ENCODE peak calls at places on chromosome 1, in eight cellular contexts. F is H1, B is NB4, E is A549, X is K562, I is SK-N-SH, D is HCT116, Q is GM12878. W is an unnamed sample.
A peak's percentile ranks its signal among the peaks of the same experiment; 100 is the strongest.

GRCh38 chr1:179095377-179095776 is 13.5 kb downstream of the TOR3A start:
- DNase-seq in F (no peak), E (no peak), B (no peak), I (no peak), D (no peak), X (no peak), Q (no peak), W (no peak)

GRCh38 chr1:1337793-1338147 is 6.7 kb downstream of the TAS1R3 start:
- DNase-seq in F (peak; percentile 87), E (no peak), Q (no peak), B (no peak), X (peak; percentile 56), I (peak; percentile 91), D (peak; percentile 32), W (peak; percentile 80)

GRCh38 chr1:26861286-26861701 is 1.7 kb upstream of the SFN start:
- DNase-seq in Q (no peak), D (peak; percentile 54), F (no peak), E (peak; percentile 46), I (no peak), B (peak; percentile 20), X (peak; percentile 31), W (no peak)

GRCh38 chr1:155983191-155984023 is 5.1 kb upstream of the ARHGEF2 start:
- DNase-seq in Q (no peak), F (peak; percentile 54), D (peak; percentile 77), I (no peak), E (no peak), B (no peak), X (peak; percentile 65), W (no peak)

GRCh38 chr1:101187287-101187686 is 49.5 kb upstream of the S1PR1 start:
- DNase-seq in D (no peak), B (no peak), Q (no peak), F (no peak), X (no peak), I (no peak), E (no peak), W (no peak)

GRCh38 chr1:238343869-238344268 is 453.1 kb upstream of the ZP4 start:
- DNase-seq in Q (no peak), F (no peak), I (no peak), B (no peak), X (no peak), E (no peak), D (no peak), W (no peak)

GRCh38 chr1:229848762-229849677 is 218.0 kb upstream of the GALNT2 start:
- DNase-seq in I (peak; percentile 48), D (peak; percentile 39), X (peak; percentile 58), F (no peak), Q (no peak), B (peak; percentile 44), E (peak; percentile 48), W (no peak)

GRCh38 chr1:167111853-167112455 is 18.1 kb downstream of the STYXL2 start:
- DNase-seq in E (no peak), X (no peak), I (no peak), Q (no peak), B (no peak), F (no peak), D (no peak), W (no peak)

GRCh38 chr1:95233737-95234493 is at the start of gene RWDD3:
- DNase-seq in D (peak; percentile 65), I (peak; percentile 97), X (peak; percentile 94), B (peak; percentile 89), Q (peak; percentile 53), F (peak; percentile 96), E (peak; percentile 65), W (peak; percentile 91)

GRCh38 chr1:182707116-182707515 is 22.7 kb upstream of the RGS8 start:
- DNase-seq in E (no peak), X (no peak), D (no peak), B (no peak), I (no peak), F (no peak), Q (no peak), W (no peak)

GRCh38 chr1:204123376-204123775 is 28.5 kb downstream of the ETNK2 start:
- DNase-seq in I (peak; percentile 57), E (no peak), D (no peak), Q (no peak), B (peak; percentile 29), X (peak; percentile 37), F (peak; percentile 85), W (peak; percentile 71)

GRCh38 chr1:221839321-221839720 is 97.4 kb upstream of the DUSP10 start:
- DNase-seq in I (no peak), D (no peak), B (no peak), E (no peak), X (no peak), Q (peak; percentile 44), F (no peak), W (no peak)

GRCh38 chr1:153649137-153649866 is 9.2 kb upstream of the SNAPIN start:
- DNase-seq in D (no peak), X (peak; percentile 71), I (no peak), Q (no peak), B (no peak), E (no peak), F (no peak), W (no peak)

GRCh38 chr1:113830039-113830438 is 17.8 kb upstream of the RSBN1 start:
- DNase-seq in D (no peak), E (no peak), Q (no peak), X (no peak), I (no peak), B (no peak), F (no peak), W (no peak)

GRCh38 chr1:36835696-36836095 is 198.6 kb downstream of the GRIK3 start:
- DNase-seq in I (no peak), D (no peak), E (no peak), F (no peak), B (no peak), Q (no peak), X (no peak), W (no peak)

GRCh38 chr1:16207318-16208269 is 4.9 kb downstream of the ARHGEF19 start:
- DNase-seq in F (peak; percentile 63), E (no peak), D (no peak), I (no peak), Q (no peak), B (no peak), X (peak; percentile 52), W (peak; percentile 43)

GRCh38 chr1:54283997-54284385 is 84.0 kb downstream of the MRPL37 start:
- DNase-seq in I (no peak), E (no peak), D (no peak), F (no peak), X (no peak), Q (no peak), B (no peak), W (no peak)

GRCh38 chr1:248111157-248111556 is 16.2 kb downstream of the OR2L13 start:
- DNase-seq in E (no peak), D (no peak), I (no peak), F (no peak), B (no peak), Q (no peak), X (no peak), W (no peak)

GRCh38 chr1:193473932-193474331 is 287.5 kb upstream of the B3GALT2 start:
- DNase-seq in E (no peak), B (no peak), F (no peak), X (no peak), I (no peak), Q (no peak), D (no peak), W (no peak)

GRCh38 chr1:193472838-193473398 is 286.5 kb upstream of the B3GALT2 start:
- DNase-seq in E (no peak), F (no peak), X (no peak), D (no peak), I (no peak), B (no peak), Q (no peak), W (no peak)

GRCh38 chr1:193476748-193477147 is 290.3 kb upstream of the B3GALT2 start:
- DNase-seq in Q (no peak), D (no peak), F (no peak), E (no peak), I (no peak), B (no peak), X (no peak), W (no peak)

GRCh38 chr1:193472430-193472829 is 286.0 kb upstream of the B3GALT2 start:
- DNase-seq in X (no peak), D (no peak), E (no peak), F (no peak), B (no peak), I (no peak), Q (no peak), W (no peak)

GRCh38 chr1:193471981-193472380 is 285.6 kb upstream of the B3GALT2 start:
- DNase-seq in D (no peak), I (no peak), Q (no peak), F (no peak), X (no peak), B (no peak), E (no peak), W (no peak)
- TF ChIP-seq CTCF in D (no peak), I (no peak), Q (no peak), F (no peak), X (no peak), B (no peak), E (no peak), W (no peak)

GRCh38 chr1:12246584-12246983 is 16.8 kb downstream of the VPS13D start:
- DNase-seq in X (no peak), D (no peak), E (no peak), I (no peak), Q (no peak), B (no peak), F (no peak), W (no peak)
- TF ChIP-seq MAX in X (no peak), D (no peak), E (no peak), I (no peak), Q (no peak), B (no peak), F (no peak), W (no peak)

DNA sequence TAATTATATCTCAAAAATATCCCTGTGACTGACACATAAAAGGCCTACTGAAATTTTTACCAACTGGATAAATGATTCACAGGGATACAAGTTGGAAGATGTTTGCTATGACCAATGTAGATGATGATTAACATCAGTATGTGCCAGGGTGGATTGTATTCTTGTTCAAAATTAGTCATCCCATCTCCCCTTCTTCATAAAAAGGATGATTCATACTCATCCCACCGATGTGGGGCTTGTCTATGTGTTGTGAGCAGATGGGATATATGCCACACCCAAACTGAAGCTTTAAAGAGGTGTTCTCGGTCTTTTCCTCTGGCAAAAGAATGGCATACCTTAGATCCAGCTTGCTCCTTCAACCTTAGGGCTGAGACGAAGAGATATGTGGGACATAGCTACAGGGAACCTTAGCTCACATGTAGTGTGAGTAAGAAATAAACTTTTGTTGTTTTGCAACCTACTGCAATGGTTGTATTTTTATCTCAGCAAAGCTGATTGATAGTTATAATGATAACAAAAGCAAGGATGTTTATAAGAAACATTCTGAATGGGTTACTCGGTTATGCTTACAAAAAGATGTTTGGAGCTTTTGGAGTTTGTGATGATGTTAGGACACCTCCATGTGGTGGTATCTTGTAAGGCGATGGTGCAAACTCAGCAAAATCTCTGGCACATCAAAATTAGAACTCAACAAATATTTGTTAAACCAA is 29.4 kb downstream of the SPATA17 start:
- DNase-seq in E (peak; percentile 71), I (peak; percentile 18), B (peak; percentile 7), Q (no peak), X (no peak), F (no peak), D (peak; percentile 62), W (no peak)
- TF ChIP-seq CTCF in E (peak; percentile 60), I (peak; percentile 62), B (no peak), Q (peak; percentile 58), X (no peak), F (peak; percentile 51), D (peak; percentile 16), W (no peak)

DNA sequence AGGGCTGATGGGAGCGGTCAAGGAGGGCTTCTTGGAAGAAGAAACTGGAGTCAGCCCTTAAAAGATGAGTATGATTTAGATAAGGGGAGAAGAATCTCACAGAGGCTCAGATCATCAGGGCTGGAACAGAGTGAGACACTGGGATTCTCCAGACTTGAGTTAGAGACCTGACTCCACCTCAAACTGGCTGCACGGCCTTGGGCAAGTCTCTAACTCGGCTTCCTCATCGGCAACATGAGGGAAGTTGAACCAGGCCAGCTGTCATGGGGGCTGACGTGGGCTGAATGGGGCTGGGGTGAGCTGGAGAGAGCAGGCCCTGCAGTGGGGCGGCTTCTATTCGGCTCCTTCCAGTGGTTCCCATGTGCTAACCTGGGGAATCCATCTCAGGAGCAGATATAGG is 2.5 kb downstream of the C1QC start:
- DNase-seq in F (no peak), X (no peak), E (no peak), B (no peak), Q (no peak), D (no peak), I (no peak), W (no peak)
- TF ChIP-seq MAX in F (no peak), X (no peak), E (no peak), B (no peak), Q (no peak), D (no peak), I (no peak), W (no peak)